ENCODE peak calls at places on chromosomes 7 and 10, in seven cellular contexts. E, J, C, D, G, O and A are unnamed samples.

GRCh38 chr7:44348300-44348699 is 22.9 kb upstream of the CAMK2B start:
- DNase-seq in E (no peak), G (peak; percentile 21), C (peak; percentile 45), J (no peak), O (no peak), D (no peak), A (no peak)

GRCh38 chr10:112952282-112952991 is 2.4 kb downstream of the TCF7L2 start:
- DNase-seq in E (peak; percentile 53), J (no peak), D (peak; percentile 64), O (peak; percentile 51), G (no peak), C (no peak), A (peak; percentile 23)

GRCh38 chr10:93751832-93752231 is 5.9 kb upstream of the LGI1 start:
- DNase-seq in J (no peak), E (peak; percentile 26), C (peak; percentile 21), O (peak; percentile 61), G (peak; percentile 27), D (no peak), A (peak; percentile 23)

GRCh38 chr7:136870799-136871487 is 2.5 kb downstream of the CHRM2 start:
- DNase-seq in G (peak; percentile 11), J (no peak), D (peak; percentile 64), O (peak; percentile 12), E (no peak), C (no peak), A (no peak)

GRCh38 chr7:137916980-137917645 is 70.3 kb upstream of the DGKI start:
- DNase-seq in G (no peak), C (no peak), O (no peak), D (no peak), E (no peak), J (no peak), A (no peak)

GRCh38 chr7:90988523-90988922 is 275.7 kb upstream of the FZD1 start:
- DNase-seq in O (no peak), G (no peak), J (no peak), D (no peak), C (no peak), E (peak; percentile 32), A (no peak)

GRCh38 chr10:72092171-72092924 is 4.0 kb upstream of the SPOCK2 start:
- DNase-seq in D (no peak), C (peak; percentile 9), G (no peak), J (no peak), O (no peak), E (no peak), A (no peak)

GRCh38 chr7:134278502-134279153 is 38.1 kb downstream of the SLC35B4 start:
- DNase-seq in J (no peak), O (no peak), D (no peak), G (no peak), C (no peak), E (no peak), A (no peak)

GRCh38 chr10:92816106-92816505 is 32.2 kb upstream of the EXOC6 start:
- DNase-seq in O (no peak), E (no peak), C (no peak), D (no peak), G (no peak), J (no peak), A (no peak)

GRCh38 chr7:27409776-27410175 is 167.2 kb downstream of the EVX1 start:
- DNase-seq in E (no peak), O (peak; percentile 19), J (no peak), C (no peak), D (no peak), G (no peak), A (no peak)

GRCh38 chr7:13115157-13115772 is 427.8 kb downstream of the ARL4A start:
- DNase-seq in C (no peak), O (peak; percentile 23), J (no peak), G (no peak), D (no peak), E (no peak), A (no peak)

GRCh38 chr7:94297397-94297838 is 97.3 kb upstream of the COL1A2 start:
- DNase-seq in J (no peak), O (peak; percentile 61), G (no peak), E (peak; percentile 30), D (peak; percentile 93), C (no peak), A (no peak)

GRCh38 chr10:127195571-127196226 is 692 bp downstream of the INSYN2A start:
- DNase-seq in D (no peak), J (no peak), G (peak; percentile 23), O (peak; percentile 15), E (no peak), C (no peak), A (no peak)

GRCh38 chr7:28135760-28136159 is 44.8 kb downstream of the JAZF1 start:
- DNase-seq in D (no peak), O (no peak), C (no peak), J (no peak), E (no peak), G (no peak), A (no peak)

GRCh38 chr10:60479305-60480020 is 89.8 kb upstream of the ANK3 start:
- DNase-seq in O (no peak), C (no peak), J (no peak), E (no peak), D (no peak), G (no peak), A (no peak)

GRCh38 chr10:70497120-70497545 is 18.6 kb downstream of the PALD1 start:
- DNase-seq in O (no peak), D (no peak), G (no peak), J (no peak), E (no peak), C (no peak), A (no peak)

GRCh38 chr10:68364101-68364886 is 31.6 kb upstream of the PBLD start:
- DNase-seq in D (no peak), J (no peak), G (no peak), E (no peak), C (no peak), O (no peak), A (no peak)

GRCh38 chr10:13338337-13339128 is 9.6 kb downstream of the SEPHS1 start:
- DNase-seq in C (no peak), O (peak; percentile 29), G (no peak), E (no peak), J (no peak), D (no peak), A (peak; percentile 10)

GRCh38 chr10:88032566-88032965 is 169.1 kb downstream of the PTEN start:
- DNase-seq in G (no peak), C (no peak), J (no peak), D (no peak), O (no peak), E (no peak), A (no peak)

GRCh38 chr10:96902762-96903358 is 70.8 kb downstream of the LCOR start:
- DNase-seq in J (no peak), C (no peak), E (no peak), O (no peak), G (no peak), D (no peak), A (no peak)

GRCh38 chr7:157780312-157780711 is 443.5 kb downstream of the DNAJB6 start:
- DNase-seq in D (no peak), G (no peak), J (no peak), C (no peak), E (no peak), O (no peak), A (no peak)
- H3K9me3 ChIP-seq in D (no peaks in the 10 kb centered on the region), G (no peaks in the 10 kb centered on the region), J (no peaks in the 10 kb centered on the region), C (no peaks in the 10 kb centered on the region), E (no peaks in the 10 kb centered on the region), O (no peaks in the 10 kb centered on the region), A (no peaks in the 10 kb centered on the region)

GRCh38 chr7:158258411-158259130 is 329.1 kb downstream of the PTPRN2 start:
- DNase-seq in E (no peak), J (no peak), O (no peak), D (no peak), C (no peak), G (no peak), A (no peak)
- H3K9me3 ChIP-seq in E (no peaks in the 10 kb centered on the region), J (peaks cover 27% of the 10 kb centered on the region), O (no peaks in the 10 kb centered on the region), D (no peaks in the 10 kb centered on the region), C (peaks cover 9% of the 10 kb centered on the region), G (no peaks in the 10 kb centered on the region), A (no peaks in the 10 kb centered on the region)

DNA sequence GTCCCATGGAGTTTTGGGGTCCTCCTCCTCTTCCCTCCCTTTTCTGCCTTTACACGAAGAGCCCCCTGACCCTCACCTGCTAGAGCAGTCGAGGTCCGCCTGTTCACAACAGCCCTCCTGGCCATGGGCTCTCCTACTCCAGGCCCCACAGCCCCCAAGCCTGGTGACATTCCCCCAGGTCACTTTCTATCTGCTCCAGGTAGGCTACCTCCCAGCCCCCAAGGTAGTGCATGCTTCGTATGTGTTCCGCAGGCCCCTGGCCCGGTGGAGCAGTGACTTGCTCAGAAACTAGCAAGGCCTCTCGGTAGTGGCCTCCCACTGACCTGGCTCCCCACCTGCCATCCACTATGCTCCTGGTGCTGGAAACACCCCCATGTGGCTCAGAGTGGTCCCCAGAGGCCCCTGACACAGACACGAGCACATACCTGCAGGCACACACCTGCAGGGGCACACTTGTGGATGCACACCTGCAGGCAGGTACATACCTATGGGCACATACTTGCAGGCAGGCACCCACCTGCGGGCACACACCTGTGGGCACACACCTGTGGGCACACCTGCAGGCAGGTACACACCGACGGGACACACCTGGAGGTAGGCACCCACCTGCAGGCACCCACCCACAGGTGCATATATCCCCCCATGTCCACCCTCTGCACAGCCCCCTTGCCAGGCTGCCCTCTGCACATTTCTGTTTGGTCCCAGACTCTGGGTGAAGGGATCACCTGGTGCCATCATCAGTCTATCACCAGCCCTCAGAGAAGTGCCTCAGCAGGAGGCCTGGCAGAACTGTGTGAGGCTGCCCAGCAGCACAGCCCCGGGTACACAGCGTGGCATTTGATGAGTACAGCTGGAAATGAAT is 322.5 kb downstream of the PTPRN2 start:
- DNase-seq in C (no peak), G (no peak), J (no peak), O (no peak), D (peak; percentile 60), E (no peak), A (no peak)
- H3K9me3 ChIP-seq in C (peaks cover 9% of the 10 kb centered on the region), G (no peaks in the 10 kb centered on the region), J (peaks cover 22% of the 10 kb centered on the region), O (no peaks in the 10 kb centered on the region), D (no peaks in the 10 kb centered on the region), E (no peaks in the 10 kb centered on the region), A (no peaks in the 10 kb centered on the region)

GRCh38 chr7:157946398-157947060 is 609.7 kb downstream of the DNAJB6 start:
- DNase-seq in O (no peak), C (no peak), E (no peak), J (no peak), D (no peak), G (no peak), A (no peak)

GRCh38 chr7:157944051-157944450 is 607.2 kb downstream of the DNAJB6 start:
- DNase-seq in O (no peak), G (no peak), C (no peak), J (no peak), E (no peak), D (no peak), A (no peak)

GRCh38 chr7:157944734-157945291 is 608.0 kb downstream of the DNAJB6 start:
- DNase-seq in D (no peak), O (no peak), E (no peak), J (no peak), G (no peak), C (no peak), A (no peak)

GRCh38 chr7:157943561-157943960 is 606.8 kb downstream of the DNAJB6 start:
- DNase-seq in G (no peak), D (no peak), J (no peak), E (no peak), C (no peak), O (no peak), A (no peak)

DNA sequence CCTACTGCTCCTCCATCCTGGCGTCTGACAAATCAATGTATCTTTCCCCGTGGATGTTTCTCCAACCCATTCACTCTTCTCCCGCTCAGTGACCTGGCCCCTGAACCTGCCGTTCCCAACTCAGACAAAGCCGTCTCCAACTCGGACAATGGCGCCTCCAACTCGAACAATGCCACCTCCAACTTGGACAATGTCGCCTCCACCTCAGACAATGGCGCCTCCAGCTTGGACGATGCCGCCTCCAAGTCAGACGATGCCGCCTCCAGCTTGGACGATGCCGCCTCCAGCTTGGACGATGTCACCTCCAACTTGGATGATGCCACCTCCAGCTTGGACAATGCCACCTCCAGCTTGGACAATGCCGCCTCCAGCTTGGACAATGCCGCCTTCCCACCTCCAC is 608.6 kb downstream of the DNAJB6 start:
- DNase-seq in D (no peak), J (no peak), G (no peak), E (no peak), O (no peak), C (no peak), A (no peak)
- H3K9me3 ChIP-seq in D (peaks cover 18% of the 10 kb centered on the region), J (peaks cover 16% of the 10 kb centered on the region), G (peaks cover 3% of the 10 kb centered on the region), E (no peaks in the 10 kb centered on the region), O (peaks cover 4% of the 10 kb centered on the region), C (peaks cover 8% of the 10 kb centered on the region), A (no peaks in the 10 kb centered on the region)